ENCODE peak calls at places on chromosomes 1 and 21, in six cellular contexts. One of them, this sample, is unnamed.

GRCh38 chr1:160009088-160009487 is 22.7 kb downstream of the PIGM start:
- DNase-seq in HepG2: no peak
- DNase-seq in K562: no peak
- DNase-seq in SK-N-SH: no peak
- DNase-seq in HCT116: no peak
- DNase-seq in GM12878: no peak
- DNase-seq in this sample: no peak

GRCh38 chr1:108560430-108561144 is 687 bp downstream of the EEIG2 start:
- DNase-seq in GM12878: no peak
- DNase-seq in HepG2: peak
- DNase-seq in SK-N-SH: peak
- DNase-seq in HCT116: peak
- DNase-seq in K562: no peak
- DNase-seq in this sample: no peak

GRCh38 chr1:108200627-108201106 is 524 bp upstream of the SLC25A24 start:
- DNase-seq in GM12878: no peak
- DNase-seq in HepG2: peak
- DNase-seq in K562: peak
- DNase-seq in SK-N-SH: peak
- DNase-seq in HCT116: peak
- DNase-seq in this sample: peak

GRCh38 chr1:69540052-69540451 is 27.7 kb upstream of the LRRC7 start:
- DNase-seq in GM12878: no peak
- DNase-seq in SK-N-SH: no peak
- DNase-seq in HCT116: no peak
- DNase-seq in HepG2: no peak
- DNase-seq in K562: peak
- DNase-seq in this sample: no peak

GRCh38 chr1:85319931-85320330 is 43.5 kb upstream of the BCL10 start:
- DNase-seq in GM12878: no peak
- DNase-seq in SK-N-SH: no peak
- DNase-seq in HepG2: no peak
- DNase-seq in K562: no peak
- DNase-seq in HCT116: no peak
- DNase-seq in this sample: no peak

GRCh38 chr1:51877434-51878306 is 857 bp downstream of the NRDC start:
- DNase-seq in K562: no peak
- DNase-seq in HepG2: no peak
- DNase-seq in HCT116: no peak
- DNase-seq in GM12878: no peak
- DNase-seq in SK-N-SH: no peak
- DNase-seq in this sample: no peak

GRCh38 chr1:213415686-213416380 is 364.8 kb downstream of the RPS6KC1 start:
- DNase-seq in GM12878: no peak
- DNase-seq in HCT116: no peak
- DNase-seq in HepG2: no peak
- DNase-seq in K562: no peak
- DNase-seq in SK-N-SH: no peak
- DNase-seq in this sample: no peak

GRCh38 chr1:231550448-231550781 is 21.9 kb downstream of the TSNAX start:
- DNase-seq in K562: peak
- DNase-seq in GM12878: no peak
- DNase-seq in SK-N-SH: peak
- DNase-seq in HepG2: peak
- DNase-seq in HCT116: peak
- DNase-seq in this sample: peak

GRCh38 chr1:119116725-119117124 is 23.7 kb downstream of the WARS2 start:
- DNase-seq in HepG2: no peak
- DNase-seq in SK-N-SH: no peak
- DNase-seq in HCT116: no peak
- DNase-seq in K562: no peak
- DNase-seq in GM12878: no peak
- DNase-seq in this sample: no peak

GRCh38 chr1:17259233-17259873 is 10.5 kb downstream of the PADI3 start:
- DNase-seq in HCT116: no peak
- DNase-seq in GM12878: no peak
- DNase-seq in HepG2: no peak
- DNase-seq in SK-N-SH: no peak
- DNase-seq in K562: peak
- DNase-seq in this sample: no peak

GRCh38 chr21:37642493-37642892 is 273.8 kb downstream of the KCNJ6 start:
- DNase-seq in K562: peak
- DNase-seq in SK-N-SH: no peak
- DNase-seq in HCT116: peak
- DNase-seq in GM12878: no peak
- DNase-seq in HepG2: peak
- DNase-seq in this sample: peak

DNA sequence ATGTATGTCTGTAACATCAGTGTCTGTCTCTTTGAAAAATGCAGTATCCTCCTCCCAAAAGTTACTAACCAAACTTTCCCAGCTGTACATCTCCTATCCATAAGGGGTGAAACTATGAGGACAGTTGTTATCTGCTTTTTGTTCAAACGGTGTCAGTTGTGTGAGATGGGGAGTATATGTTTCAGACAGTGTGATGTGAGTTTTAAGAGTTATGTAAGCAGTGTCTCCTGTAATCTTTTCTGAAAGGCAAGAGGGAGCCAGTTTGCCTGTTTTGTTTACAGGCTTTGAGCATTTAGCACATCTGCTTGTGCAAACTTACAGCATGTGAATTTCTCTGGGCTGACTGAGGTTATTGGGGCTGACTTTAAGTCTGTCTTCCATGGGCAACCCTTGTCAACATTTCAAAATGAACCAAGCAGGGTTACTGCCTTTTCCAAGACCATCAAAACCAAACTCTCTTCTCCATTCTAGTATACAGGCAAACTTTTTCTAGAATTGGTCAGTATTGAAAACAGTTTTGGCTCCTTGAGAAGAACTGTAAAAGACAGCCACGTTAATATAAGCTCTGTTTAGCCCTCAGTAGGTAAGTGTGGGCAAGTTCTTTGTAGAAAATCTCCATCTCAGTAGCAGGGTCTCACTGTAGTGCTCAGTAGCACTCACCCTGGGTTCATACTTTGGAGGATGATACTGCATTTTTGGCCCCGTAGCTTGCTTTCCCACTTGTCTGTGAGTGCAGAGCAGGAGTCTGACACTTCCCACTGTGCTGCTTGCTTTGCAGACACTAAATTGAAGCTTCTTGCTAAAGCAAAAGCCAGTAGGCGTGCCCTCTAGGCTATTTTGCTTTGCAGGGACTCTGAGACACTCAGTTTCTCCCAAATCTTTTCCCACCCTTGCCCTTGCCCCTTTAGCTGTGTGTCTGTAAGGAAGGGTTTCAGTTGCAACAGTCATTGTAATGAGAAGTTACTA is 34.5 kb upstream of the CACYBP start:
- DNase-seq in HepG2: no peak
- DNase-seq in K562: no peak
- DNase-seq in HCT116: no peak
- DNase-seq in GM12878: no peak
- DNase-seq in SK-N-SH: no peak
- DNase-seq in this sample: peak
- TF ChIP-seq JUND in HepG2: no peak
- TF ChIP-seq JUND in K562: no peak
- TF ChIP-seq JUND in HCT116: no peak
- TF ChIP-seq JUND in GM12878: no peak
- TF ChIP-seq JUND in SK-N-SH: no peak
- TF ChIP-seq JUND in this sample: no peak

DNA sequence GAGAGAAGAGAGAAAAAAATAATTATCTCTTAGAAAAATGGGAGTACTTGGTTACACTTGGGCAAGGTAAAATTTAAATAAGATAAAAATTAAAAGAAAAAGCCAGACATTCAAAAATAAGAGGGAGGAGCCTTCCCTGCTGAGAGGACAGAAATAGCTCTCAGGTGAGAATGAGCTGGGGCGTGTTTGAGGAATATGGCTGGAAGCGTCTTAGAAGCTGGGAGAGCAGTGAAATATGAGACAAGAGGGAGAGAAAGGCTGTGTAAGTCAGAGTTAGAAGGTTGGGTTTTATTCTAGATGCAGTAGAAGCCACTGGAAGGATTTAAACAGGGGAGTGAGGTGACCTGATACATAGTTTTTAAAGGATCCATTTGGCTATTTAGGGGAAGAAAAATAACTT is 154.2 kb upstream of the L1TD1 start:
- DNase-seq in HepG2: no peak
- DNase-seq in GM12878: no peak
- DNase-seq in HCT116: no peak
- DNase-seq in SK-N-SH: no peak
- DNase-seq in K562: no peak
- DNase-seq in this sample: no peak
- TF ChIP-seq JUND in HepG2: no peak
- TF ChIP-seq JUND in GM12878: no peak
- TF ChIP-seq JUND in HCT116: no peak
- TF ChIP-seq JUND in SK-N-SH: no peak
- TF ChIP-seq JUND in K562: no peak
- TF ChIP-seq JUND in this sample: no peak

GRCh38 chr1:9294910-9295636 is 2.4 kb downstream of the SPSB1 start:
- DNase-seq in SK-N-SH: no peak
- DNase-seq in GM12878: no peak
- DNase-seq in K562: no peak
- DNase-seq in HCT116: no peak
- DNase-seq in HepG2: no peak
- DNase-seq in this sample: peak
- TF ChIP-seq JUND in SK-N-SH: no peak
- TF ChIP-seq JUND in GM12878: no peak
- TF ChIP-seq JUND in K562: no peak
- TF ChIP-seq JUND in HCT116: no peak
- TF ChIP-seq JUND in HepG2: no peak
- TF ChIP-seq JUND in this sample: no peak

DNA sequence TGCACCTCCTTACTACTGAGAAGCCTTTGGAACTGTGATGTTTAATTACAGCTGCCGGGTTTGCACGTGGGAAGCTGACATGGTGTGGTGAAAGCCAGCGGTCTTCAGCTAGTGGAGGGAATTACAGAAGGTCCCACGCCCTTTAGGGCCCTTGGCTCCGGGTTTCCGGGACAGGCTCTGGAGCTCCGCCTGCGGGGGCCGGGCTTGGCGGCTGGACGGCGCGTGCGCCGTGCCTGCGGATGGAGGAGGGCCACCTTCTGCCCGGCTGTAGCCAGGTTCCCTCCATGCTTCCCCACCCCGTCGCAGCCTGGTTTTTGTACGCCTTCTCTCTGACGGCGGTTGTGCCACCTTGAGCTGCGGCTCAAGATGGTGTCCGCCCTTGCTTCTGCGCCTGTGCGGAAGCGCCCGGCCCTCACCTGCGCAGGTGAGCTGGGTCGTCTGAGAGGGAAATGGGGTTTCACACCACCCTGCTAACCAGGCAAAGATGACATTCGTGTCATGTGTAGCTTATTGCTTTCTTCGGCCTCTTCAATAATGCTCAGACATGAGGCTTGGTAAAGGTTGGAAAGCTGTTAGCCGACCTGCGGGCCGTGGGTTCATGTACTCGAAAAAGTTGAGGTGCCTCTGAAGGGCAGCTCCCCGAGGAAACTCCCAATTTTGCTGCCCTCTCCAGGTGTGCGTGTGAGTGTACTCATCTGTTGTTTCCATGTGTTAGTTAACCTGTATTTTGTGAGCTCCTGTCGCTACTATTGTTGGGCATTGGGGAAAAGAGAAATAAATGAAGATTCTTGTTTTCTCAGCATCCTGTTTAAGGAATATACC is 36.6 kb upstream of the OPRD1 start:
- DNase-seq in K562: no peak
- DNase-seq in HepG2: no peak
- DNase-seq in SK-N-SH: no peak
- DNase-seq in HCT116: no peak
- DNase-seq in GM12878: no peak
- DNase-seq in this sample: peak
- TF ChIP-seq JUND in K562: no peak
- TF ChIP-seq JUND in HepG2: no peak
- TF ChIP-seq JUND in SK-N-SH: no peak
- TF ChIP-seq JUND in HCT116: no peak
- TF ChIP-seq JUND in GM12878: no peak
- TF ChIP-seq JUND in this sample: no peak

GRCh38 chr1:7691557-7691956 is 79.5 kb upstream of the VAMP3 start:
- DNase-seq in HepG2: no peak
- DNase-seq in K562: no peak
- DNase-seq in HCT116: no peak
- DNase-seq in GM12878: no peak
- DNase-seq in SK-N-SH: no peak
- DNase-seq in this sample: no peak
- TF ChIP-seq JUND in HepG2: no peak
- TF ChIP-seq JUND in K562: no peak
- TF ChIP-seq JUND in HCT116: no peak
- TF ChIP-seq JUND in GM12878: no peak
- TF ChIP-seq JUND in SK-N-SH: no peak
- TF ChIP-seq JUND in this sample: no peak

GRCh38 chr1:157971723-157972122 is 21.7 kb upstream of the KIRREL1 start:
- DNase-seq in GM12878: no peak
- DNase-seq in SK-N-SH: no peak
- DNase-seq in K562: no peak
- DNase-seq in HCT116: no peak
- DNase-seq in HepG2: no peak
- DNase-seq in this sample: no peak

GRCh38 chr1:157967205-157967604 is 26.2 kb upstream of the KIRREL1 start:
- DNase-seq in SK-N-SH: no peak
- DNase-seq in K562: no peak
- DNase-seq in GM12878: no peak
- DNase-seq in HCT116: no peak
- DNase-seq in HepG2: no peak
- DNase-seq in this sample: no peak

GRCh38 chr1:157969693-157970485 is 23.6 kb upstream of the KIRREL1 start:
- DNase-seq in GM12878: no peak
- DNase-seq in SK-N-SH: peak
- DNase-seq in K562: peak
- DNase-seq in HCT116: peak
- DNase-seq in HepG2: peak
- DNase-seq in this sample: peak

GRCh38 chr1:157968503-157968902 is 24.9 kb upstream of the KIRREL1 start:
- DNase-seq in K562: no peak
- DNase-seq in SK-N-SH: no peak
- DNase-seq in HepG2: no peak
- DNase-seq in HCT116: no peak
- DNase-seq in GM12878: no peak
- DNase-seq in this sample: no peak

DNA sequence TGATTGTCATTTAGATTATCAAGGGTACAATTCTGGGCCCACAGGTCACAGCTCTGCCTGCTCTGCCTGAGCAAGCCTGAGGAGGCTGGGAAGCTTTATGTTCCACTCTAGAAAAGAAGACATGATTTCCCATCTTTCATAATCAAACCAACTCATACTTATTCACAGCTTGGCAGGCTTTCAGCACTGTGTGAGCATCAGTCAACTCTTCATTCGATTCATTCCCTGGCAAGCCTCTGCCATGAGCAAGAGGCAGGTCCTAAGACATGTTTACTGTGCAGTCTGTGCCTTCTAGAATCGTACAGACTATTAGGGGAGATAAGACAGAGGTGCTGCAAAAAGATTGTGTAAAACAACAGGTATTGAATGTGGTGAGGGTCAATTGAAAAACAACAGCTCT is 24.5 kb upstream of the KIRREL1 start:
- DNase-seq in HepG2: no peak
- DNase-seq in HCT116: no peak
- DNase-seq in SK-N-SH: no peak
- DNase-seq in GM12878: no peak
- DNase-seq in K562: no peak
- DNase-seq in this sample: no peak
- TF ChIP-seq JUND in HepG2: no peak
- TF ChIP-seq JUND in HCT116: no peak
- TF ChIP-seq JUND in SK-N-SH: peak
- TF ChIP-seq JUND in GM12878: no peak
- TF ChIP-seq JUND in K562: no peak
- TF ChIP-seq JUND in this sample: no peak